ENCODE peak calls at places on chromosomes 4 and X, in seven cellular contexts. T, V, D, N, Y, A and I are unnamed samples. For H3K4me1, the result is how much of the 10 kb centered on the place peaks cover.

GRCh38 chrX:1496076-1496475 is 40.9 kb downstream of the P2RY8 start:
- DNase-seq in T (no peak), V (no peak), D (no peak), N (no peak), Y (no peak), A (no peak), I (no peak)

GRCh38 chr4:8534129-8534528 is 46.1 kb upstream of the GPR78 start:
- DNase-seq in T (no peak), V (peak), D (peak), N (no peak), Y (peak), A (peak), I (no peak)

GRCh38 chrX:149506349-149506748 is 1.2 kb upstream of the IDS start:
- DNase-seq in T (no peak), V (no peak), D (no peak), N (no peak), Y (no peak), A (no peak), I (no peak)

GRCh38 chr4:141350122-141350904 is 129.6 kb downstream of the ZNF330 start:
- DNase-seq in T (no peak), V (peak), D (no peak), N (no peak), Y (peak), A (no peak), I (no peak)

GRCh38 chrX:49166914-49167739 is 4.6 kb downstream of the MAGIX start:
- DNase-seq in T (peak), V (peak), D (peak), N (peak), Y (peak), A (peak), I (peak)

GRCh38 chr4:132992686-132993085 is 156.4 kb upstream of the PCDH10 start:
- DNase-seq in T (no peak), V (no peak), D (no peak), N (no peak), Y (peak), A (no peak), I (no peak)

GRCh38 chrX:3286196-3286920 is 60.1 kb downstream of the MXRA5 start:
- DNase-seq in T (no peak), V (peak), D (no peak), N (no peak), Y (peak), A (no peak), I (no peak)

GRCh38 chrX:52346462-52347165 is 22.2 kb upstream of the XAGE2 start:
- DNase-seq in T (no peak), V (peak), D (no peak), N (no peak), Y (peak), A (no peak), I (no peak)

GRCh38 chr4:173490256-173490655 is 39.8 kb downstream of the HAND2 start:
- DNase-seq in T (no peak), V (no peak), D (no peak), N (no peak), Y (no peak), A (no peak), I (no peak)

GRCh38 chrX:67604979-67605703 is 61.3 kb downstream of the AR start:
- DNase-seq in T (no peak), V (peak), D (peak), N (no peak), Y (peak), A (no peak), I (no peak)

GRCh38 chrX:135315864-135316263 is 6.6 kb downstream of the ETDC start:
- DNase-seq in T (no peak), V (no peak), D (no peak), N (no peak), Y (no peak), A (no peak), I (no peak)

GRCh38 chr4:11698846-11699590 is 270.3 kb upstream of the HS3ST1 start:
- DNase-seq in T (no peak), V (peak), D (no peak), N (no peak), Y (peak), A (no peak), I (no peak)

GRCh38 chrX:39749728-39750127 is 348.0 kb downstream of the BCOR start:
- DNase-seq in T (no peak), V (no peak), D (no peak), N (no peak), Y (no peak), A (no peak), I (no peak)

GRCh38 chr4:75056277-75056676 is 123.4 kb downstream of the PARM1 start:
- DNase-seq in T (no peak), V (no peak), D (no peak), N (no peak), Y (no peak), A (no peak), I (no peak)

GRCh38 chr4:77742054-77742453 is 77.1 kb downstream of the CNOT6L start:
- DNase-seq in T (no peak), V (peak), D (no peak), N (no peak), Y (peak), A (no peak), I (no peak)

GRCh38 chrX:16934212-16934611 is 12.2 kb upstream of the REPS2 start:
- DNase-seq in T (no peak), V (no peak), D (no peak), N (no peak), Y (no peak), A (no peak), I (no peak)

GRCh38 chrX:153897899-153898298 is 6.6 kb upstream of the AVPR2 start:
- DNase-seq in T (no peak), V (no peak), D (no peak), N (no peak), Y (no peak), A (no peak), I (no peak)

GRCh38 chr4:1643971-1644735 is 40.0 kb downstream of the FAM53A start:
- DNase-seq in T (no peak), V (no peak), D (no peak), N (no peak), Y (no peak), A (no peak), I (no peak)

GRCh38 chr4:89769856-89770255 is 67.1 kb downstream of the SNCA start:
- DNase-seq in T (no peak), V (no peak), D (no peak), N (no peak), Y (no peak), A (no peak), I (no peak)

GRCh38 chrX:149831473-149831872 is 49.5 kb upstream of the MAGEA8 start:
- DNase-seq in T (no peak), V (no peak), D (no peak), N (no peak), Y (no peak), A (no peak), I (no peak)

GRCh38 chrX:153794897-153795816 is 689 bp downstream of the SSR4 start:
- DNase-seq in T (peak), V (no peak), D (no peak), N (no peak), Y (no peak), A (no peak), I (no peak)

GRCh38 chrX:104137496-104137895 is 19.3 kb downstream of the SLC25A53 start:
- DNase-seq in T (no peak), V (no peak), D (peak), N (no peak), Y (no peak), A (no peak), I (no peak)

GRCh38 chrX:48753708-48754107 is 7.8 kb upstream of the GLOD5 start:
- DNase-seq in T (no peak), V (no peak), D (no peak), N (no peak), Y (no peak), A (no peak), I (no peak)

GRCh38 chrX:115174548-115174947 is 14.7 kb upstream of the RBMXL3 start:
- DNase-seq in T (no peak), V (peak), D (no peak), N (no peak), Y (no peak), A (no peak), I (no peak)

GRCh38 chrX:54824195-54824594 is 16.6 kb downstream of the MAGED2 start:
- DNase-seq in T (no peak), V (no peak), D (no peak), N (no peak), Y (no peak), A (no peak), I (no peak)

GRCh38 chr4:150782921-150783320 is 201.0 kb downstream of the MAB21L2 start:
- DNase-seq in T (no peak), V (peak), D (no peak), N (no peak), Y (no peak), A (no peak), I (no peak)

GRCh38 chr4:120446051-120446567 is 379.5 kb upstream of the MAD2L1 start:
- DNase-seq in T (no peak), V (no peak), D (peak), N (no peak), Y (no peak), A (no peak), I (no peak)

GRCh38 chr4:145618912-145619638 is at the start of gene MMAA:
- DNase-seq in T (peak), V (peak), D (peak), N (peak), Y (peak), A (peak), I (peak)

GRCh38 chr4:5237086-5237485 is 185.8 kb downstream of the STK32B start:
- DNase-seq in T (no peak), V (no peak), D (no peak), N (no peak), Y (no peak), A (no peak), I (no peak)

GRCh38 chrX:102651968-102652744 is 873 bp downstream of the GPRASP1 start:
- DNase-seq in T (no peak), V (peak), D (no peak), N (no peak), Y (no peak), A (peak), I (peak)

GRCh38 chrX:39862958-39863357 is 234.8 kb downstream of the BCOR start:
- DNase-seq in T (no peak), V (no peak), D (no peak), N (no peak), Y (no peak), A (no peak), I (no peak)

GRCh38 chrX:843306-843705 is 212.7 kb downstream of the SHOX start:
- DNase-seq in T (no peak), V (no peak), D (no peak), N (no peak), Y (no peak), A (no peak), I (no peak)

GRCh38 chrX:39491548-39492297 is 606.0 kb downstream of the BCOR start:
- DNase-seq in T (no peak), V (no peak), D (peak), N (no peak), Y (no peak), A (no peak), I (peak)

GRCh38 chrX:101999644-102000539 is 68.1 kb upstream of the ZMAT1 start:
- DNase-seq in T (no peak), V (no peak), D (no peak), N (no peak), Y (no peak), A (no peak), I (no peak)

GRCh38 chr4:7451800-7452199 is 17.1 kb upstream of the PSAPL1 start:
- DNase-seq in T (no peak), V (no peak), D (no peak), N (no peak), Y (no peak), A (no peak), I (no peak)

GRCh38 chr4:23934223-23934622 is 44.4 kb upstream of the PPARGC1A start:
- DNase-seq in T (no peak), V (no peak), D (no peak), N (no peak), Y (no peak), A (no peak), I (no peak)

GRCh38 chr4:38489924-38490639 is 173.9 kb upstream of the KLF3 start:
- DNase-seq in T (no peak), V (peak), D (no peak), N (no peak), Y (peak), A (no peak), I (no peak)

GRCh38 chr4:95377511-95377910 is 171.3 kb downstream of the UNC5C start:
- DNase-seq in T (no peak), V (no peak), D (no peak), N (no peak), Y (no peak), A (no peak), I (no peak)

GRCh38 chrX:129831486-129831885 is 12.2 kb downstream of the ZDHHC9 start:
- DNase-seq in T (no peak), V (no peak), D (no peak), N (no peak), Y (no peak), A (no peak), I (no peak)

GRCh38 chrX:134026732-134027311 is 41.4 kb upstream of the GPC3 start:
- DNase-seq in T (no peak), V (peak), D (peak), N (no peak), Y (peak), A (peak), I (no peak)
- H3K4me3 ChIP-seq in T (peak), V (no peak), D (no peak), N (no peak), Y (no peak), A (no peak), I (no peak)

GRCh38 chr4:109657854-109658253 is 45.4 kb downstream of the CASP6 start:
- DNase-seq in T (no peak), V (no peak), D (no peak), N (no peak), Y (no peak), A (no peak), I (no peak)

GRCh38 chr4:109662786-109663185 is 40.5 kb downstream of the CASP6 start:
- DNase-seq in T (no peak), V (no peak), D (no peak), N (no peak), Y (no peak), A (no peak), I (no peak)

GRCh38 chr4:109655396-109655795 is 47.8 kb downstream of the CASP6 start:
- DNase-seq in T (no peak), V (no peak), D (no peak), N (no peak), Y (no peak), A (no peak), I (no peak)

GRCh38 chr4:109658871-109659410 is 44.3 kb downstream of the CASP6 start:
- DNase-seq in T (no peak), V (peak), D (no peak), N (no peak), Y (no peak), A (no peak), I (no peak)
- H3K4me1 ChIP-seq in T (under half), V (under half), D (under half), N (under half), Y (under half), A (under half), I (under half)

DNA sequence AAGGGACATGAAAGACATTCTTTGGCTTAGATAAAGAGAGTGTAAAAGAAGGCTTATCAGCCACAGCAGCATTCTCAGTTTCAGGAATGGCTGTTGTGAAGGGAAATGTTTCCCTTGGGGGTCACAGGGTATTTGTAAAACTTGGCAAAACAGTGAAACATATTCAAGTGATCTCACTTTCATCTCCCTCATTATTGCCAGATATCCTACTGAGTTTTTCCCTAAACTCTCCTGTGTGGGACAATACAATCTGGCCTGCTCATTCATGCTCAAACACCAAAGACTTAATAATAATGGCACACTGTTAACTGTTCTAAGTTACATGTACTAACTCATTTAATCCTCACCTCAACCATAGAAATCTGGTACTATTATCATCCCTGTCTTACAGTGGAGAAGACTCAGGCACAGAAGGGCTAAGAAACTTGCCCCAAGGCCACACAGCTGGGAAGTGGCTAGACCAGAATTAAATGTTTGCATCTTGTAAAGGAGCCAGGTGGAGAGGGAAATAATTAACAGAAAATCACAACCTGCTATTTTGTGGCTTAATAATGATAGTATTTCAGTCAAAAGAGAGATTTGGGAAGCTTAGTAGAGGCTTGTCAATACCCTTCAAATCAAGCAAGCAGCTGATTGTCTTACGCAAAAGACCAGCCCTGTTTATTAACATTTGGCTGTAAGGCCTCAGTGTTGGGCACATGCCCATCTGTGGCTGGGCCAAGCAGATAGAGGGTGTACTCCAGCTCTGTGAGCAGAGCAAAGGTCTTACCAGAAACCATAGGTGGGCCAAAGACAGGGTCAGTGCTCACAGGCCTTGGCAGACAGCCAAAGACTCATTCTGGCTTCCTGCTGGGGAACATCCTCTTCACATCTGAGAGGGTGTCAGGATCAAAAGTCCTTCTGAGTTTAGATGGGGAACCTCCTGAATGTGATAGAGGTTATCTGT is 17.3 kb downstream of the SMPX start:
- DNase-seq in T (no peak), V (no peak), D (no peak), N (no peak), Y (no peak), A (peak), I (no peak)
- H3K27ac ChIP-seq in T (no peak), V (no peak), D (no peak), N (no peak), Y (no peak), A (peak), I (no peak)

GRCh38 chr4:186806679-186807078 is 83.0 kb upstream of the FAT1 start:
- DNase-seq in T (no peak), V (no peak), D (no peak), N (no peak), Y (no peak), A (no peak), I (no peak)

GRCh38 chr4:186809070-186809469 is 85.4 kb upstream of the FAT1 start:
- DNase-seq in T (no peak), V (no peak), D (no peak), N (no peak), Y (no peak), A (no peak), I (no peak)

GRCh38 chr4:186807131-186807530 is 83.5 kb upstream of the FAT1 start:
- DNase-seq in T (no peak), V (no peak), D (no peak), N (no peak), Y (no peak), A (no peak), I (no peak)

GRCh38 chr4:186807809-186808634 is 84.4 kb upstream of the FAT1 start:
- DNase-seq in T (no peak), V (no peak), D (no peak), N (no peak), Y (no peak), A (no peak), I (no peak)

DNA sequence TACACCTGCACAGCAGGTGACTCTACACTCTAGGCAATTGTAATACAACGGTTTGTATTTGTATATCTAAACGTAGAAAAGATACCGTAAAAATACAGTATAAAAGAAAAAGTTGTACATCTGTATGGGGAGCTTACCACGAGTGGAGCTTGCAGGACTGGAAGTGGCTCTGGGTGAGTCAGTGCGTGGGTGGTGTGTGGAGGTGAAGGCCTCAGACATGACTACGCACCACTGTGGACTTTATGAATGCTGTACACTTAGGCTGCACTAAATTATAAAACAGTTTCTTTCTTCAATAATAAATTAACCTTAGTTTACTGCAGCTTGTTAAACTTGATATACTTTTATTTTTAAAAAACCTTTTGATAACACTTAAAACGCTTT is 85.0 kb upstream of the FAT1 start:
- DNase-seq in T (no peak), V (peak), D (no peak), N (peak), Y (peak), A (no peak), I (no peak)
- H3K4me3 ChIP-seq in T (no peak), V (no peak), D (no peak), N (no peak), Y (no peak), A (no peak), I (no peak)

GRCh38 chr4:158782539-158783360 is 13.9 kb downstream of the FNIP2 start:
- DNase-seq in T (no peak), V (peak), D (no peak), N (no peak), Y (peak), A (peak), I (no peak)
- H3K4me1 ChIP-seq in T (half or more), V (under half), D (under half), N (half or more), Y (under half), A (half or more), I (under half)

DNA sequence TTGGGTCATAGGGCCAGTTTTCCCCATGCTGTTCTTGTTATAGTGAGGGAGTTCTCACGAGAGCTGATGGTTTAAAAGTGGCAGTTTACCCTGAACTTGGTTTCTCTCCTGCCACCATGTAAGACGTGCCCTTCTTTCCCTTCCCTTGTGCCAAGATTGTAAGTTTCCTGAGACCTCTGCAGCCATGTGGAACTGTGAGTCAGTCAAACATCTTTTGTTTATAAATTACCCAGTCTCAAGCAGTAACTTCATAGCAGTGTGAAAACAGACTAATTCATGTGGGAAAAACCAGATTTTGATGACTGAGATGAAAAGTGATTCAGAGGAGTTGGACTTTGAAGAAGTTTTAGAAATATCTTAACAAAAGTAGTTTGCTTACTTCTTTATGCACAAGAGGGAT is 101.4 kb downstream of the ARHGAP10 start:
- DNase-seq in T (no peak), V (peak), D (no peak), N (no peak), Y (peak), A (no peak), I (no peak)
- H3K27ac ChIP-seq in T (no peak), V (peak), D (no peak), N (peak), Y (no peak), A (no peak), I (no peak)

DNA sequence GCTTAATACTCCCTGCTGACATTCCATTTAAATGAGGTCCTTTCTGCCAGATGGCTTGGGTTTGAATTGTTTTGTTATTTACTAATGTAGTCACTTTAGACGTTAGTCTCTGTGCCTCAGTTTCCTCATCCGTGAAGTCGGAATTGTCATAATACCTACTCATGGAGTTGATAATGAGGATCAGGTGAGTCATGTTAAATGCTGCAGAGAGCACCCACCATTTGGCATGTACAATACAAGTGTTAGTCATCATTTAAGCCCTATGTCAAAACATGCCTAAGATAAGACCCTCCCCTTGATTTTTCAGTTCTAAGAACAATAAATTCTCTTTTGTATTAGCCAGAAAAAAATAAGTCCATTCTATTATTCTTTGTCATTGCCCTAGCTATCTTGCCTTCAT is 534.8 kb upstream of the HTR2C start:
- DNase-seq in T (no peak), V (no peak), D (no peak), N (no peak), Y (no peak), A (no peak), I (no peak)
- H3K4me3 ChIP-seq in T (no peak), V (no peak), D (no peak), N (no peak), Y (no peak), A (no peak), I (no peak)